ENCODE peak calls at places on chromosomes 3 and 15, in nine cellular contexts. T is cardiac muscle cell; P is activated naive CD8-positive, alpha-beta T cell treated with anti-CD3 and anti-CD28 coated beads, Interleukin-2, amount 50 U/mL, for 24 hours; K is posterior vena cava; L is NCI-H1417; Q is T-cell; I is activated CD4-positive, alpha-beta T cell treated with anti-CD3 and anti-CD28 coated beads, Interleukin-2, amount 50 U/mL, for 4 hours; H is amniotic stem cell; E is T47D. X is an unnamed sample.

GRCh38 chr3:105613120-105613519 is 246.4 kb downstream of the ALCAM start:
- DNase-seq in H (no peak), P (no peak), K (no peak), Q (no peak), L (no peak), I (no peak), E (no peak), T (peak; percentile 2), X (no peak)

GRCh38 chr3:159280326-159280725 is 478.5 kb downstream of the MFSD1 start:
- DNase-seq in L (no peak), H (no peak), E (no peak), T (no peak), P (no peak), Q (no peak), I (no peak), K (no peak), X (no peak)

GRCh38 chr3:10648181-10648580 is 142.8 kb upstream of the ATP2B2 start:
- DNase-seq in L (no peak), P (no peak), T (no peak), Q (no peak), K (no peak), H (no peak), E (no peak), I (no peak), X (peak; percentile 47)

GRCh38 chr3:141250828-141251227 is 19.2 kb downstream of the PXYLP1 start:
- DNase-seq in T (no peak), P (no peak), H (no peak), K (no peak), L (no peak), I (no peak), Q (no peak), E (no peak), X (no peak)

GRCh38 chr15:87362531-87362930 is 894.0 kb downstream of the NTRK3 start:
- DNase-seq in Q (no peak), P (no peak), I (no peak), L (no peak), E (no peak), K (no peak), H (no peak), T (no peak), X (no peak)

GRCh38 chr3:14877404-14877803 is 58.6 kb downstream of the FGD5 start:
- DNase-seq in T (no peak), Q (no peak), I (no peak), H (no peak), K (peak; percentile 49), L (no peak), E (no peak), P (no peak), X (no peak)

GRCh38 chr15:58069008-58069407 is 3.5 kb upstream of the ALDH1A2 start:
- DNase-seq in E (no peak), I (no peak), P (no peak), H (no peak), L (no peak), K (no peak), T (no peak), Q (no peak), X (no peak)

GRCh38 chr15:97653896-97654295 is 306.6 kb upstream of the ARRDC4 start:
- DNase-seq in Q (no peak), H (no peak), L (no peak), K (no peak), T (no peak), P (no peak), E (no peak), I (no peak), X (no peak)

GRCh38 chr15:100330221-100330620 is 11.6 kb downstream of the ADAMTS17 start:
- DNase-seq in Q (no peak), H (no peak), K (no peak), I (no peak), P (peak; percentile 36), L (no peak), E (no peak), T (no peak), X (no peak)

GRCh38 chr15:66741646-66742045 is 39.6 kb downstream of the SMAD6 start:
- DNase-seq in K (peak; percentile 20), L (no peak), E (no peak), P (no peak), H (no peak), T (no peak), Q (no peak), I (no peak), X (no peak)